ENCODE peak calls at places on chromosomes 12 and 14, in six cellular contexts. One of them, this sample, is unnamed.

GRCh38 chr12:76706761-76707160 is 57.2 kb upstream of the ZDHHC17 start:
- DNase-seq in GM12878: no peak
- DNase-seq in H1: no peak
- DNase-seq in HepG2: no peak
- DNase-seq in GM12891: no peak
- DNase-seq in K562: no peak
- DNase-seq in this sample: no peak

GRCh38 chr14:71108398-71109114 is 201.3 kb downstream of the PCNX1 start:
- DNase-seq in H1: no peak
- DNase-seq in HepG2: no peak
- DNase-seq in GM12878: no peak
- DNase-seq in GM12891: no peak
- DNase-seq in K562: no peak
- DNase-seq in this sample: no peak

GRCh38 chr12:67986632-67987031 is 2.6 kb upstream of the IFNG-AS1 start:
- DNase-seq in GM12891: no peak
- DNase-seq in K562: no peak
- DNase-seq in H1: no peak
- DNase-seq in GM12878: no peak
- DNase-seq in HepG2: no peak
- DNase-seq in this sample: no peak

GRCh38 chr12:29088611-29089219 is 60.4 kb upstream of the FAR2 start:
- DNase-seq in HepG2: peak; percentile 1
- DNase-seq in K562: no peak
- DNase-seq in H1: no peak
- DNase-seq in GM12878: no peak
- DNase-seq in GM12891: no peak
- DNase-seq in this sample: no peak

GRCh38 chr14:44803239-44803905 is 158.4 kb downstream of the KLHL28 start:
- DNase-seq in H1: no peak
- DNase-seq in GM12878: peak; percentile 8
- DNase-seq in HepG2: peak; percentile 35
- DNase-seq in K562: peak; percentile 8
- DNase-seq in GM12891: no peak
- DNase-seq in this sample: no peak

GRCh38 chr12:27821259-27821973 is 41.4 kb upstream of the MANSC4 start:
- DNase-seq in GM12878: peak; percentile 48
- DNase-seq in K562: peak; percentile 69
- DNase-seq in GM12891: no peak
- DNase-seq in H1: no peak
- DNase-seq in HepG2: peak; percentile 67
- DNase-seq in this sample: no peak

GRCh38 chr12:121404734-121405133 is 4.8 kb downstream of the RNF34 start:
- DNase-seq in GM12878: no peak
- DNase-seq in GM12891: no peak
- DNase-seq in H1: no peak
- DNase-seq in K562: no peak
- DNase-seq in HepG2: peak; percentile 35
- DNase-seq in this sample: no peak

GRCh38 chr14:100422556-100423420 is 99.6 kb downstream of the SLC25A47 start:
- DNase-seq in GM12878: no peak
- DNase-seq in HepG2: no peak
- DNase-seq in H1: no peak
- DNase-seq in GM12891: no peak
- DNase-seq in K562: no peak
- DNase-seq in this sample: no peak

GRCh38 chr14:75723716-75724115 is 62.7 kb downstream of the TTLL5 start:
- DNase-seq in GM12878: no peak
- DNase-seq in K562: no peak
- DNase-seq in GM12891: no peak
- DNase-seq in HepG2: no peak
- DNase-seq in H1: no peak
- DNase-seq in this sample: no peak

GRCh38 chr14:21093769-21094681 is 4.4 kb downstream of the ZNF219 start:
- DNase-seq in K562: no peak
- DNase-seq in GM12891: no peak
- DNase-seq in H1: peak; percentile 82
- DNase-seq in HepG2: no peak
- DNase-seq in GM12878: no peak
- DNase-seq in this sample: no peak

GRCh38 chr14:106422066-106422465 is 895.7 kb downstream of the TMEM121 start:
- DNase-seq in GM12891: no peak
- DNase-seq in GM12878: no peak
- DNase-seq in H1: no peak
- DNase-seq in K562: no peak
- DNase-seq in HepG2: no peak
- DNase-seq in this sample: no peak

GRCh38 chr14:103690332-103690731 is 24.9 kb downstream of the XRCC3 start:
- DNase-seq in HepG2: no peak
- DNase-seq in H1: no peak
- DNase-seq in GM12891: no peak
- DNase-seq in K562: no peak
- DNase-seq in GM12878: no peak
- DNase-seq in this sample: no peak

GRCh38 chr12:10033783-10034381 is 3.4 kb downstream of the CLEC9A start:
- DNase-seq in K562: no peak
- DNase-seq in GM12891: no peak
- DNase-seq in HepG2: no peak
- DNase-seq in GM12878: no peak
- DNase-seq in H1: no peak
- DNase-seq in this sample: no peak

GRCh38 chr14:105315941-105316562 is 1.5 kb downstream of the PACS2 start:
- DNase-seq in GM12878: no peak
- DNase-seq in K562: no peak
- DNase-seq in GM12891: peak; percentile 17
- DNase-seq in H1: no peak
- DNase-seq in HepG2: no peak
- DNase-seq in this sample: no peak

GRCh38 chr14:31806249-31806648 is 245.0 kb downstream of the NUBPL start:
- DNase-seq in HepG2: no peak
- DNase-seq in GM12891: no peak
- DNase-seq in H1: no peak
- DNase-seq in GM12878: no peak
- DNase-seq in K562: no peak
- DNase-seq in this sample: no peak

GRCh38 chr14:69543341-69544249 is 31.1 kb downstream of the CCDC177 start:
- DNase-seq in K562: no peak
- DNase-seq in HepG2: no peak
- DNase-seq in GM12891: no peak
- DNase-seq in H1: no peak
- DNase-seq in GM12878: no peak
- DNase-seq in this sample: no peak

GRCh38 chr12:1946311-1946710 is 27.9 kb upstream of the CACNA2D4 start:
- DNase-seq in GM12891: no peak
- DNase-seq in HepG2: no peak
- DNase-seq in K562: no peak
- DNase-seq in GM12878: no peak
- DNase-seq in H1: no peak
- DNase-seq in this sample: no peak

GRCh38 chr12:91811481-91812287 is 334.0 kb downstream of the BTG1 start:
- DNase-seq in HepG2: peak; percentile 42
- DNase-seq in K562: peak; percentile 56
- DNase-seq in H1: peak; percentile 89
- DNase-seq in GM12891: peak; percentile 4
- DNase-seq in GM12878: peak; percentile 40
- DNase-seq in this sample: no peak

GRCh38 chr12:123436017-123436964 is at the start of gene RILPL2:
- DNase-seq in H1: peak; percentile 89
- DNase-seq in HepG2: peak; percentile 49
- DNase-seq in GM12878: peak; percentile 86
- DNase-seq in GM12891: peak; percentile 80
- DNase-seq in K562: peak; percentile 85
- DNase-seq in this sample: peak; percentile 88

GRCh38 chr12:6790496-6791150 is 1.3 kb downstream of the CD4 start:
- DNase-seq in K562: no peak
- DNase-seq in H1: no peak
- DNase-seq in GM12878: no peak
- DNase-seq in GM12891: no peak
- DNase-seq in HepG2: no peak
- DNase-seq in this sample: no peak

GRCh38 chr14:101721951-101722661 is 39.4 kb upstream of the PPP2R5C start:
- DNase-seq in GM12891: no peak
- DNase-seq in K562: peak; percentile 0
- DNase-seq in HepG2: peak; percentile 47
- DNase-seq in H1: no peak
- DNase-seq in GM12878: no peak
- DNase-seq in this sample: no peak

GRCh38 chr14:53841109-53842099 is 115.2 kb downstream of the BMP4 start:
- DNase-seq in HepG2: no peak
- DNase-seq in GM12878: no peak
- DNase-seq in GM12891: no peak
- DNase-seq in K562: no peak
- DNase-seq in H1: no peak
- DNase-seq in this sample: no peak

GRCh38 chr14:53845813-53846693 is 110.6 kb downstream of the BMP4 start:
- DNase-seq in H1: no peak
- DNase-seq in K562: no peak
- DNase-seq in HepG2: peak; percentile 34
- DNase-seq in GM12878: no peak
- DNase-seq in GM12891: no peak
- DNase-seq in this sample: no peak

GRCh38 chr14:53847057-53847456 is 109.6 kb downstream of the BMP4 start:
- DNase-seq in H1: no peak
- DNase-seq in HepG2: no peak
- DNase-seq in GM12878: no peak
- DNase-seq in K562: no peak
- DNase-seq in GM12891: no peak
- DNase-seq in this sample: no peak

GRCh38 chr14:53840444-53840843 is 116.2 kb downstream of the BMP4 start:
- DNase-seq in GM12878: no peak
- DNase-seq in HepG2: peak; percentile 35
- DNase-seq in K562: no peak
- DNase-seq in H1: no peak
- DNase-seq in GM12891: no peak
- DNase-seq in this sample: no peak

GRCh38 chr14:53842938-53843337 is 113.7 kb downstream of the BMP4 start:
- DNase-seq in K562: no peak
- DNase-seq in H1: no peak
- DNase-seq in GM12891: no peak
- DNase-seq in HepG2: peak; percentile 95
- DNase-seq in GM12878: no peak
- DNase-seq in this sample: no peak
- TF ChIP-seq POLR2A in K562: no peak
- TF ChIP-seq POLR2A in H1: no peak
- TF ChIP-seq POLR2A in GM12891: no peak
- TF ChIP-seq POLR2A in HepG2: no peak
- TF ChIP-seq POLR2A in GM12878: no peak
- TF ChIP-seq POLR2A in this sample: no peak

DNA sequence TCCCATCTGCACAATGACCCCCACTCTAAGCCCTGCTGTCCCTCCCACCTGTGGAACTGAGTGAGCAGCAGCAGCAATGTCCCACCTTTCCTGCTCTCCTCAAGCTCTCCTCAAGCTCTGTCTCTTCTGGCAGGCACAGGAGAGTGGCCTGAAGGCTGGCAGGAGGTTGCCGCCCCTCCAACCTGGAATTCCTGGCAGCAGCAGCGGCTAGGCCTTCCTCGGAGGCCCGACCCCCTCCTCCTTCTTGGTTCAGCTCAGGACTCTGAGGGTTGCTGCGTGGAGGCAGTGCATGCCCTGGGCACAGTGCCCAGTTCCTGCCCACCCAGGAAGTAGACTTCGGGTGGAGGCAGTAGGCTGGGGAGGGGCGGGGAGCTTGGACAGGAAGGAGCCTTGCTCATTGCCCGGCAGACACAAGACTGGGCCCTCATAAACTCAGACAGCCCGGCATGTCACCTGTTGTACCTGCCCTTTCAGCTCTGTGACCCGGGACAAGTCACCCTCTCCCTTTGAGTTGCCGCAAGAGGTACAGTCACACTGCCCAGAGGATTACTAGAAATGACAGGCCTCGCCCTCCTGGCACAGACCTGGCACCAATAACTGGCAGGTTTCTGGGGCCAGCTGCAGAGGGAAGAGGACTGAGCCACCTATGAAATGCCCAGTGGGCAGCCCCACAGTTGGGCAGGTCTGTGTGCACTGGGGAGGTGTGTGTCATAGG is 2.1 kb upstream of the SERPINA1 start:
- DNase-seq in GM12891: no peak
- DNase-seq in HepG2: no peak
- DNase-seq in K562: no peak
- DNase-seq in GM12878: no peak
- DNase-seq in H1: no peak
- DNase-seq in this sample: no peak
- TF ChIP-seq POLR2AphosphoS5 in GM12891: no peak
- TF ChIP-seq POLR2AphosphoS5 in HepG2: no peak
- TF ChIP-seq POLR2AphosphoS5 in K562: no peak
- TF ChIP-seq POLR2AphosphoS5 in GM12878: no peak
- TF ChIP-seq POLR2AphosphoS5 in H1: no peak
- TF ChIP-seq POLR2AphosphoS5 in this sample: no peak

GRCh38 chr12:95571369-95571768 is 20.1 kb upstream of the USP44 start:
- DNase-seq in GM12891: no peak
- DNase-seq in K562: no peak
- DNase-seq in HepG2: no peak
- DNase-seq in GM12878: no peak
- DNase-seq in H1: no peak
- DNase-seq in this sample: no peak

GRCh38 chr12:95574030-95574429 is 22.8 kb upstream of the USP44 start:
- DNase-seq in HepG2: no peak
- DNase-seq in GM12878: no peak
- DNase-seq in H1: peak; percentile 76
- DNase-seq in K562: no peak
- DNase-seq in GM12891: no peak
- DNase-seq in this sample: no peak

GRCh38 chr12:95577820-95578219 is 26.5 kb upstream of the USP44 start:
- DNase-seq in K562: no peak
- DNase-seq in HepG2: no peak
- DNase-seq in GM12878: no peak
- DNase-seq in H1: no peak
- DNase-seq in GM12891: no peak
- DNase-seq in this sample: no peak

DNA sequence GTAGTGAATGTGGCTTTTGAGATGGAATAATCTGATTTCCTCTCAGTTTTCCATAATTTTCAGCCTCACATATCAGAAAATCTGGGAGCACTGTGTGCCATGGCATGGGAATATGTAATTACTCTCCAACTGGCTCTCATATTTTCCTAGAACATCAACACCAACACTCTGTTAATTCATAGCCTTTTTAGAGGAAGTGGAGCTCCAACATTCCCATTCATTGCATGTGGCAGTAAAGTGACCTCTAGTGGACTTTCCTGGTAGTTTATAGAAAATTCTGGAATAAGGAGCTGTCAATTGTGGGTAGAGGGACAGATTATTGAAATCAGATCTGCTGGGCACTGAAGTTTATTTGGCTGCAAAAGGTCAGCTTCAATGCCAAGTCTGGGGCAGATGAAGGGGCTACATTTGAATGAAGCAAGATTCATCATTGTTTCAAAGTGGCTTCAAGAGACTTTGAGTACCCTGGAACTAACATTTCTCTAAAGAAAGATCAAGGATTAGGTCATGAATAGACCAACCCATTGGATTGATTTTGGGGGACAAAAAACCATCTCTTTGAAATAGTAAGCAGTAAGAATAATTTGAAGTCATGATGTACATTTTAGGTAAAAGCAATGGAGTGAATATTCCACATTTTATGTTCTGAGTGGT is 23.6 kb upstream of the USP44 start:
- DNase-seq in H1: no peak
- DNase-seq in GM12878: no peak
- DNase-seq in HepG2: peak; percentile 31
- DNase-seq in GM12891: no peak
- DNase-seq in K562: peak; percentile 29
- DNase-seq in this sample: no peak
- TF ChIP-seq TAF1 in H1: no peak
- TF ChIP-seq TAF1 in GM12878: no peak
- TF ChIP-seq TAF1 in HepG2: no peak
- TF ChIP-seq TAF1 in GM12891: no peak
- TF ChIP-seq TAF1 in K562: no peak
- TF ChIP-seq TAF1 in this sample: no peak

GRCh38 chr12:116133149-116133548 is 144.3 kb downstream of the MED13L start:
- DNase-seq in GM12878: no peak
- DNase-seq in HepG2: peak; percentile 78
- DNase-seq in GM12891: no peak
- DNase-seq in H1: no peak
- DNase-seq in K562: no peak
- DNase-seq in this sample: no peak
- TF ChIP-seq POLR2A in GM12878: no peak
- TF ChIP-seq POLR2A in HepG2: no peak
- TF ChIP-seq POLR2A in GM12891: no peak
- TF ChIP-seq POLR2A in H1: no peak
- TF ChIP-seq POLR2A in K562: no peak
- TF ChIP-seq POLR2A in this sample: no peak

This sample was measured in GM12892.